ENCODE peak calls at places on chromosomes 1 and 21, in six cellular contexts. Q is SK-N-SH, A is H1, E is K562, Y is T47D, C is GM12878. P is an unnamed sample.

GRCh38 chr1:167871331-167871730 is 42.6 kb downstream of the ADCY10 start:
- DNase-seq in Q (no peak), A (no peak), E (no peak), Y (no peak), C (no peak), P (no peak)

GRCh38 chr1:111647738-111648137 is 28.1 kb downstream of the RAP1A start:
- DNase-seq in Q (no peak), A (no peak), E (no peak), Y (no peak), C (no peak), P (no peak)

GRCh38 chr1:155073377-155074272 is 5.0 kb upstream of the EFNA3 start:
- DNase-seq in Q (no peak), A (no peak), E (no peak), Y (no peak), C (no peak), P (no peak)

GRCh38 chr1:224700915-224701531 is 84.9 kb downstream of the CNIH3 start:
- DNase-seq in Q (peak), A (peak), E (peak), Y (peak), C (peak), P (peak)

GRCh38 chr1:221782461-221782860 is 40.6 kb upstream of the DUSP10 start:
- DNase-seq in Q (no peak), A (no peak), E (no peak), Y (peak), C (no peak), P (no peak)

GRCh38 chr21:35026617-35027557 is 22.2 kb downstream of the RUNX1 start:
- DNase-seq in Q (no peak), A (peak), E (peak), Y (no peak), C (no peak), P (no peak)

GRCh38 chr21:46051821-46052675 is 45.9 kb upstream of the COL6A2 start:
- DNase-seq in Q (no peak), A (no peak), E (no peak), Y (no peak), C (no peak), P (no peak)

GRCh38 chr1:96967311-96967710 is 245.7 kb downstream of the PTBP2 start:
- DNase-seq in Q (no peak), A (no peak), E (no peak), Y (no peak), C (no peak), P (no peak)

GRCh38 chr1:203465146-203465798 is 10.3 kb upstream of the PRELP start:
- DNase-seq in Q (no peak), A (no peak), E (no peak), Y (no peak), C (no peak), P (no peak)

GRCh38 chr1:19427087-19427781 is 58.1 kb downstream of the CAPZB start:
- DNase-seq in Q (no peak), A (no peak), E (no peak), Y (peak), C (no peak), P (no peak)

GRCh38 chr1:32239335-32239734 is 7.7 kb upstream of the FAM167B start:
- DNase-seq in Q (no peak), A (no peak), E (no peak), Y (no peak), C (no peak), P (no peak)

GRCh38 chr21:25515484-25516405 is 91.5 kb downstream of the MRPL39 start:
- DNase-seq in Q (no peak), A (no peak), E (no peak), Y (no peak), C (no peak), P (no peak)

DNA sequence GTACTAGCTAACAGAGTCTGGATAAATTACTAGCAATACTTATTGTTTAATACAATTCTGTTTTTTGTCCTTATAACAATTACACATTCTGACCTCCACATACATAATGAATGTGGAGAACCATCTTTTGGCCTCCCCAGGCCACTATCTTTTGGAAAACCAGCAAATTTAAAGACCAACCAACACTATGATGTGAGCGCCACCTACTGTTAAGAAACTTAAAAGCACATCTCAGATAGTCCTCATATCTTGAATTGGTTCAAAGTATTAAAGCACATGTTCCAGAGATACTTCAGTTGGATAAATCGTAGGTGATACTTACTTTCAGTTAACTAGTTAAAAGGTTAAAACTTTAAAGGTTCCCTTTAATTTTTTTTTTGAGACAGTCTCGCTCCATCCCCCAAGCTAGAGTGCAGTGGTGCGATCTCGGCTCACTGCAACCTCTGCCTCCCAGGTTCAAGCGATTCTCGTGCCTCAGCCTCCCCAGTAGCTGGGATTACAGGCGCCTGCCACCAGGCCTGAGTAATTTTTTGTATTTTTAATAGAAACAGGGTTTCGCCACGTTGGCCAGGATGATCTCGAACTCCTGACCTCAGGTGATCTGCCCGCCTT is 29.3 kb upstream of the USP1 start:
- DNase-seq in Q (peak), A (no peak), E (peak), Y (peak), C (no peak), P (peak)
- TF ChIP-seq JUND in Q (no peak), A (no peak), E (no peak), Y (no peak), C (no peak), P (no peak)

DNA sequence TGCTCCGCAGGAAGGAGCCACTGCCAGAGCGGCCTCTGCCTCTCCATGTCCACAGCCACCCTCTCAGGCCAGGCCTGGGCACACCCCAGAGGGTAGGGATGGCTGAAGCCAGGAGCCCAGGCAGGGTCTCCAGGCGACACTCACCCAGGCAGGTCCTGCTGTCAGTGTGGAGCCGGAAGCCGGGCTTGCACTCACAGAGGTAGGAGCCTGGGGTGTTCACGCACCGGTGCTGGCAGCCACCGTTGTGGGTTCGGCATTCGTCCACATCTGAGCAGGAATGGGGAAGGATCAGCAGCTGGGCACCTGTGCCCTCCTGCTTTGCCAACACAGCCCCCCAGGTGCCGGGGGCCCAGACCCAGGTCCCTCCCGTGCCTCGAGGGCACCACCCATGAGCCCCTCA is 69.5 kb downstream of the ARHGEF16 start:
- DNase-seq in Q (no peak), A (no peak), E (no peak), Y (no peak), C (no peak), P (no peak)
- TF ChIP-seq JUND in Q (no peak), A (no peak), E (no peak), Y (no peak), C (no peak), P (no peak)

GRCh38 chr1:55203064-55203463 is 12.1 kb downstream of the USP24 start:
- DNase-seq in Q (no peak), A (no peak), E (no peak), Y (no peak), C (no peak), P (no peak)
- TF ChIP-seq JUND in Q (no peak), A (no peak), E (no peak), Y (no peak), C (no peak), P (no peak)

GRCh38 chr1:182235604-182235951 is 156.0 kb downstream of the GLUL start:
- DNase-seq in Q (no peak), A (no peak), E (no peak), Y (no peak), C (no peak), P (no peak)

GRCh38 chr1:182236651-182237077 is 154.9 kb downstream of the GLUL start:
- DNase-seq in Q (no peak), A (no peak), E (no peak), Y (no peak), C (no peak), P (no peak)

GRCh38 chr1:182238421-182238820 is 153.2 kb downstream of the GLUL start:
- DNase-seq in Q (no peak), A (no peak), E (no peak), Y (no peak), C (no peak), P (no peak)

GRCh38 chr1:182237329-182237728 is 154.3 kb downstream of the GLUL start:
- DNase-seq in Q (no peak), A (no peak), E (no peak), Y (no peak), C (no peak), P (no peak)

DNA sequence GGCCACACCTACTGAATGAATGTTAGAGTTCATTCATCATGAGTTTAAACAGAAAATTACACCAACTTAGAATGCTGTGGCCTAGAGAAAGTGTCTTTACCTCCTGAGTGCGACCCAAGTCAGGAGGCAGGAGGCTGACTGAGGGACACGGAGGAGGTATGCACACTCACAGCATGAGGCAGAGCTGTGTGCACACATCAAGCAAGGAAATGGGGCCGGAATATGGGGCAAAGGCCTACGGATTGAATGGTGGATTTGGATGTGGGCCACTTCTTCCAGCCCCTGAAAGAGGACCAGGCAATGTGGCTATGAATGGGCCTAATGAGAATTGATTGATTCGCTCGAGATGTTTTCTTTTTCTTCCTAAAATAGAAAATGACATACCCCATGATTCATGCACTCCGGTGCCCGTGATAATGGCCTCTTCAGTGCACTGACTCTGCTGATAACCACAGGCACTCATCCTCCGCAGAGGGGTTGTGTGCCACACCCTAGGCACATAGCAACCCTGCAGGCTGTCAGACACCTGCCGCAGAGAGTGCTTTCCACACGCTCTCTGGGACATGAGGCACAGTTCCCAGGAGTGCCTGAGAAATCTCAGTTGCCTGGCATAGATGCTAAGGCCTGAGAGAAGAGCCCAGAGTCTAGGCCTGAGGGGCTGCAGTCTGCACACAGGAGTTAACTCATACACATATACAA is 155.5 kb downstream of the GLUL start:
- DNase-seq in Q (no peak), A (no peak), E (peak), Y (no peak), C (no peak), P (peak)
- TF ChIP-seq JUND in Q (no peak), A (no peak), E (peak), Y (no peak), C (no peak), P (peak)

GRCh38 chr1:64309468-64309867 is 106.0 kb downstream of the UBE2U start:
- DNase-seq in Q (no peak), A (no peak), E (no peak), Y (no peak), C (no peak), P (no peak)
- TF ChIP-seq JUND in Q (no peak), A (no peak), E (no peak), Y (no peak), C (no peak), P (no peak)

DNA sequence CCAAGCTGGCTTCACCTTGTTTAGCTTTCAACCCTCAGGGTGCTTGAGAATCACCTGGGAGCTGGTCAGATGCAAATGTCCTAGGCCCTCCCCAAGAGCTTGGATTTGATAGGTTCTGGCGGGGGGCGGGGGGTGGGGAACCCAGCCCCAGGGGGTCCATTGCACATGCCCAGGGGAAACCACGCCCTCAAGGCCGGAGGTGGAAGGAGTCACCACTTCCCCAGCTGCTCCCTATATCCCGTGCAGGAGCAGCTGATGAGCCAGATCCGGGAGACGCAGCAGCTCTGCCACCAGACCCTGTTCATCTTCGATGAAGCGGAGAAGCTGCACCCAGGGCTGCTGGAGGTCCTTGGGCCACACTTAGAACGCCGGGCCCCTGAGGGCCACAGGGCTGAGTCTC is 5.8 kb downstream of the TOR3A start:
- DNase-seq in Q (no peak), A (peak), E (peak), Y (no peak), C (no peak), P (no peak)
- TF ChIP-seq JUND in Q (no peak), A (no peak), E (no peak), Y (no peak), C (no peak), P (no peak)

P was measured in HCT116.